ENCODE peak calls at places on chromosomes 12 and 14, in four cellular contexts. One of them, this sample, is unnamed.

GRCh38 chr12:110760204-110760609 is 17.5 kb upstream of the PPP1CC start:
- DNase-seq in osteoblast: no peak
- DNase-seq in dorsolateral prefrontal cortex: no peak
- DNase-seq in GM23338: no peak
- DNase-seq in this sample: no peak

GRCh38 chr12:26056335-26056734 is 68.5 kb downstream of the BHLHE41 start:
- DNase-seq in osteoblast: peak; percentile 64
- DNase-seq in dorsolateral prefrontal cortex: no peak
- DNase-seq in GM23338: no peak
- DNase-seq in this sample: no peak

GRCh38 chr12:16526693-16527092 is 79.3 kb downstream of the LMO3 start:
- DNase-seq in osteoblast: peak; percentile 62
- DNase-seq in dorsolateral prefrontal cortex: no peak
- DNase-seq in GM23338: no peak
- DNase-seq in this sample: no peak

GRCh38 chr12:122245553-122245952 is 19.7 kb upstream of the DIABLO start:
- DNase-seq in osteoblast: no peak
- DNase-seq in dorsolateral prefrontal cortex: no peak
- DNase-seq in GM23338: no peak
- DNase-seq in this sample: no peak

GRCh38 chr12:120357104-120357503 is 11.9 kb downstream of the MSI1 start:
- DNase-seq in osteoblast: no peak
- DNase-seq in dorsolateral prefrontal cortex: no peak
- DNase-seq in GM23338: no peak
- DNase-seq in this sample: no peak

GRCh38 chr14:33737446-33737845 is 213.4 kb downstream of the EGLN3 start:
- DNase-seq in osteoblast: no peak
- DNase-seq in dorsolateral prefrontal cortex: no peak
- DNase-seq in GM23338: no peak
- DNase-seq in this sample: no peak

GRCh38 chr14:68944162-68944561 is 34.9 kb downstream of the ACTN1 start:
- DNase-seq in osteoblast: no peak
- DNase-seq in dorsolateral prefrontal cortex: no peak
- DNase-seq in GM23338: no peak
- DNase-seq in this sample: no peak

GRCh38 chr12:11795910-11796459 is 146.5 kb downstream of the ETV6 start:
- DNase-seq in osteoblast: no peak
- DNase-seq in dorsolateral prefrontal cortex: no peak
- DNase-seq in GM23338: peak; percentile 59
- DNase-seq in this sample: no peak

GRCh38 chr12:125111403-125111802 is 46.2 kb downstream of the AACS start:
- DNase-seq in osteoblast: no peak
- DNase-seq in dorsolateral prefrontal cortex: no peak
- DNase-seq in GM23338: no peak
- DNase-seq in this sample: no peak

GRCh38 chr12:49983892-49984291 is 11.1 kb downstream of the AQP6 start:
- DNase-seq in osteoblast: peak; percentile 91
- DNase-seq in dorsolateral prefrontal cortex: no peak
- DNase-seq in GM23338: no peak
- DNase-seq in this sample: no peak

GRCh38 chr12:50110762-50111416 is 1.1 kb upstream of the COX14 start:
- DNase-seq in osteoblast: peak; percentile 90
- DNase-seq in dorsolateral prefrontal cortex: no peak
- DNase-seq in GM23338: peak; percentile 70
- DNase-seq in this sample: no peak

GRCh38 chr12:31732926-31733548 is 4.2 kb upstream of the AMN1 start:
- DNase-seq in osteoblast: peak; percentile 19
- DNase-seq in dorsolateral prefrontal cortex: no peak
- DNase-seq in GM23338: peak; percentile 88
- DNase-seq in this sample: peak; percentile 55

GRCh38 chr14:101077511-101078074 is 174.1 kb upstream of the RTL1 start:
- DNase-seq in osteoblast: peak; percentile 89
- DNase-seq in dorsolateral prefrontal cortex: no peak
- DNase-seq in GM23338: peak; percentile 82
- DNase-seq in this sample: no peak

GRCh38 chr12:70120970-70121369 is 122.3 kb upstream of the CNOT2 start:
- DNase-seq in osteoblast: no peak
- DNase-seq in dorsolateral prefrontal cortex: no peak
- DNase-seq in GM23338: no peak
- DNase-seq in this sample: no peak

GRCh38 chr12:116150001-116150400 is 127.5 kb downstream of the MED13L start:
- DNase-seq in osteoblast: no peak
- DNase-seq in dorsolateral prefrontal cortex: no peak
- DNase-seq in GM23338: no peak
- DNase-seq in this sample: no peak

GRCh38 chr12:116148844-116149243 is 128.6 kb downstream of the MED13L start:
- DNase-seq in osteoblast: no peak
- DNase-seq in dorsolateral prefrontal cortex: no peak
- DNase-seq in GM23338: no peak
- DNase-seq in this sample: no peak

GRCh38 chr12:116152268-116152667 is 125.2 kb downstream of the MED13L start:
- DNase-seq in osteoblast: no peak
- DNase-seq in dorsolateral prefrontal cortex: no peak
- DNase-seq in GM23338: no peak
- DNase-seq in this sample: no peak

GRCh38 chr12:116153096-116153495 is 124.4 kb downstream of the MED13L start:
- DNase-seq in osteoblast: no peak
- DNase-seq in dorsolateral prefrontal cortex: no peak
- DNase-seq in GM23338: no peak
- DNase-seq in this sample: no peak

GRCh38 chr12:116150452-116150851 is 127.0 kb downstream of the MED13L start:
- DNase-seq in osteoblast: no peak
- DNase-seq in dorsolateral prefrontal cortex: no peak
- DNase-seq in GM23338: no peak
- DNase-seq in this sample: no peak
- H3K27ac ChIP-seq in osteoblast: no peak overlapping the region
- H3K27ac ChIP-seq in dorsolateral prefrontal cortex: no peak overlapping the region
- H3K27ac ChIP-seq in GM23338: no peak overlapping the region
- H3K27ac ChIP-seq in this sample: no peak overlapping the region

GRCh38 chr12:578743-579449 is 84.3 kb downstream of the NINJ2 start:
- DNase-seq in osteoblast: no peak
- DNase-seq in dorsolateral prefrontal cortex: no peak
- DNase-seq in GM23338: no peak
- DNase-seq in this sample: no peak
- H3K27ac ChIP-seq in osteoblast: no peak overlapping the region
- H3K27ac ChIP-seq in dorsolateral prefrontal cortex: peak overlapping the region; percentile 59
- H3K27ac ChIP-seq in GM23338: no peak overlapping the region
- H3K27ac ChIP-seq in this sample: no peak overlapping the region

GRCh38 chr12:93176610-93177126 is 201.1 kb upstream of the NUDT4 start:
- DNase-seq in osteoblast: no peak
- DNase-seq in dorsolateral prefrontal cortex: no peak
- DNase-seq in GM23338: no peak
- DNase-seq in this sample: no peak

GRCh38 chr12:93179792-93180191 is 197.9 kb upstream of the NUDT4 start:
- DNase-seq in osteoblast: no peak
- DNase-seq in dorsolateral prefrontal cortex: no peak
- DNase-seq in GM23338: no peak
- DNase-seq in this sample: no peak

GRCh38 chr12:93178154-93178878 is 199.4 kb upstream of the NUDT4 start:
- DNase-seq in osteoblast: no peak
- DNase-seq in dorsolateral prefrontal cortex: no peak
- DNase-seq in GM23338: no peak
- DNase-seq in this sample: no peak

GRCh38 chr12:93176166-93176565 is 201.6 kb upstream of the NUDT4 start:
- DNase-seq in osteoblast: peak; percentile 77
- DNase-seq in dorsolateral prefrontal cortex: no peak
- DNase-seq in GM23338: no peak
- DNase-seq in this sample: no peak

DNA sequence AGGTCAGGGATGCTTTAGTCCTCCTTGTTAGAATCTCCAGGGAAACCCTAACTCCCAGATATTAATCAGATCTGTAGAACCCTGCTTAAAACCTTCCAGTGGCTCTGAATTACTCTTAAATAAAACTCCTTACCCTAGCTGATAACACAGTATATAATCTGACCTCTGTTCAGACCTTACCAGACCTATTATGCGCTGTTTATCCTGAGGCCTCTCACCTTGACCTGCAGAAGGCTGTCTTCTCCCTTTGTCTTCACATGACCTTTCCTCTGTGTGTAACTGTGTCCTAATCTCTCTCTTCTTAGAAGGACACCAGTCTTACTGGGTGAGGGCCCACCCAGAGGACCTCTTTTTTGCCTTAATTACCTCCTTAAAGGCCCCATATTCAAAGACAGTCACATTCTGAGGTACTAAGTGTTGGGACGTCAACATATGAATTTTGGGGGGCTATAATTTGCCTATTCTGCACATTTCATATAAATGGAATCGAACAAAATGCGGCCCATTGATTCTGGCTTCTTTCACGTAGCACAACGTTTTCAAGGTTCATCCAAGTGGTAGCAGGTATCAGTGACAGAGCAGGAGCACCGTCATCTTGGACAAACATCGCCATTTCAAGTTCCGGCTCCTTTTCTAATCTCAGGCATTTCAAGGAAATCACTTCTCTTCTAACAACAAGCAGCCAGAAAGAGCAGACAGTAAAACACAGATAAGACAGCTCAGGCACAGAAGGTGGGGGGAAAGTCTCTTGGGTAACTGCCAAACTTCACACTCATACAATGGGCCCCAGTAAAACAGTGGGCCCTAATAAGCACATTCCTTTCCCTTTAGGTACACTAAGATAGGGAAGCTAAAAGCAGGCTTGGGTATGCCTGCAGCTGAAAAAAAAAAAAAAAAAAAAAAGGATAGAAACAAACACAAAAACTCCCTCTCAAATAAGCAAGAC is 200.2 kb upstream of the NUDT4 start:
- DNase-seq in osteoblast: no peak
- DNase-seq in dorsolateral prefrontal cortex: no peak
- DNase-seq in GM23338: no peak
- DNase-seq in this sample: no peak
- H3K27ac ChIP-seq in osteoblast: peak overlapping the region; percentile 4
- H3K27ac ChIP-seq in dorsolateral prefrontal cortex: peak overlapping the region; percentile 69
- H3K27ac ChIP-seq in GM23338: no peak overlapping the region
- H3K27ac ChIP-seq in this sample: peak overlapping the region; percentile 54

DNA sequence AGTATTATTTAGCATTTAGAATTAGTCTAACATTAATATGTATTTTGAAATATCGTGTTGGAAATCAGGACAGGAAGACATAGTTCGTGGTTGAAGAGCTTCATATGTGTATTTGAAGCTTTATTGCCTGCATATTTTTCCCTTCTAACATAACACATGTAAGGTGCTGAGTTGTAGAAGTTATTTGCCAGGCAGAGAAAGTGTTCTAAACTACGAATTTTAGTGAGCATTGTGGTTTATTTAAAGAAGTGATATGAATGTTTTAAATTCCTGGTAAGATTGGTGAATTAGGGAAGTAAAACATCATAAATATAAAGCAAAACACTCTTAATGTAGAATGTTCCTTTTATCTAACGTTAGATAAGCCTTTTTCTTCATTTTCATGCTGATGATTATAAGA is 2.5 kb downstream of the RASSF3 start:
- DNase-seq in osteoblast: no peak
- DNase-seq in dorsolateral prefrontal cortex: no peak
- DNase-seq in GM23338: no peak
- DNase-seq in this sample: no peak
- H3K27ac ChIP-seq in osteoblast: no peak overlapping the region
- H3K27ac ChIP-seq in dorsolateral prefrontal cortex: no peak overlapping the region
- H3K27ac ChIP-seq in GM23338: no peak overlapping the region
- H3K27ac ChIP-seq in this sample: peak overlapping the region; percentile 46

This sample was measured in breast epithelium.